ENCODE peak calls at places on chromosomes 13 and 19, in five cellular contexts. I, K, O, R and J are unnamed samples.

GRCh38 chr19:16951529-16951928 is 62.7 kb downstream of the F2RL3 start:
- DNase-seq in I (peak; percentile 25), K (peak; percentile 8), O (no peak), R (no peak), J (no peak)

GRCh38 chr19:8081569-8082550 is 29.3 kb downstream of the CCL25 start:
- DNase-seq in I (no peak), K (no peak), O (no peak), R (peak; percentile 47), J (no peak)

GRCh38 chr13:39419866-39420265 is 183.1 kb downstream of the LHFPL6 start:
- DNase-seq in I (no peak), K (no peak), O (no peak), R (no peak), J (no peak)

GRCh38 chr13:30616927-30617314 is 799 bp upstream of the USPL1 start:
- DNase-seq in I (peak; percentile 92), K (peak; percentile 89), O (peak; percentile 92), R (peak; percentile 87), J (peak; percentile 49)

GRCh38 chr13:27170521-27171243 is 929 bp downstream of the USP12 start:
- DNase-seq in I (no peak), K (no peak), O (peak; percentile 53), R (peak; percentile 85), J (peak; percentile 73)

GRCh38 chr19:54209748-54210494 is 9.3 kb downstream of the RPS9 start:
- DNase-seq in I (peak; percentile 97), K (peak; percentile 98), O (peak; percentile 93), R (no peak), J (no peak)

GRCh38 chr13:42381165-42381425 is 109.1 kb downstream of the AKAP11 start:
- DNase-seq in I (no peak), K (no peak), O (no peak), R (no peak), J (no peak)

GRCh38 chr13:100941811-100942361 is 267.3 kb upstream of the TMTC4 start:
- DNase-seq in I (peak; percentile 30), K (peak; percentile 1), O (no peak), R (no peak), J (peak; percentile 24)

GRCh38 chr19:19505669-19506326 is 9.6 kb downstream of the TSSK6 start:
- DNase-seq in I (no peak), K (no peak), O (no peak), R (no peak), J (no peak)

GRCh38 chr19:5547881-5548280 is 19.9 kb downstream of the TINCR start:
- DNase-seq in I (no peak), K (peak; percentile 51), O (no peak), R (peak; percentile 83), J (peak; percentile 71)

GRCh38 chr19:6740589-6741348 is 1.3 kb downstream of the TRIP10 start:
- DNase-seq in I (peak; percentile 35), K (peak; percentile 19), O (peak; percentile 43), R (peak; percentile 87), J (peak; percentile 88)

GRCh38 chr19:6745965-6746364 is 6.5 kb downstream of the TRIP10 start:
- DNase-seq in I (no peak), K (no peak), O (no peak), R (no peak), J (no peak)

GRCh38 chr19:6744381-6745288 is 5.2 kb downstream of the TRIP10 start:
- DNase-seq in I (peak; percentile 85), K (peak; percentile 87), O (peak; percentile 91), R (no peak), J (no peak)

GRCh38 chr19:6743071-6743470 is 3.6 kb downstream of the TRIP10 start:
- DNase-seq in I (no peak), K (no peak), O (no peak), R (no peak), J (no peak)

DNA sequence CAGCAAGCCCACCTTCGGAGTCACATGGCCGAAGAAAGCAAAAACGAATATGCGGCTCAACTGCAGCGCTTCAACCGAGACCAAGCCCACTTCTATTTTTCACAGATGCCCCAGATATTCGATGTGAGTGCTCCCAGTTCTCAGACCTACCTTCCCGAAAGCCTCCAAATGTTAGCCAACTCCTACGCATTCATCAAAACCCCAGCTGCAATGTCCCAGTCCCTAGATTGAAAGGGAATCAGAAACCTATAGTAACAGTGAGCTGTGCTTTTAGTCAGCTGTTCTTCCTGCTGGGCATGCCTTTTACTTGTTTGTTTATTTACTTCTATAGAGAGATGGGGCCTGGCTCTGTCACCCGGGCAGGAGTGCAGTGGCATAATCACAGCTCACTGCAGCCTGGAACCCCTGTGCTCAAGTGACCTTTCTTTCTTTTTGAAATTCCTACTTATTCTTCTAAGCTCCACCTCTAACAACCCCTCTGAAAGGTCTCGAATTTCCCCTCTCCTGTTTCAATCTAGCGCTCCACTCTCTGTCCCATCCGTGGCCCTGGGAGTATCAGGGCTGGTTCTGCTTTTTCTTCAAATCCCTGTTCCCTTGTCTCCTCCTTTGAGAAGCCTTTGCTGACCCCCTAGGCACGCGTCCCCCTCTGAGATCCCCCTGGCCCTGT is 4.4 kb downstream of the TRIP10 start:
- DNase-seq in I (no peak), K (peak; percentile 37), O (no peak), R (no peak), J (no peak)
- H3K4me3 ChIP-seq in I (peak overlapping the region; percentile 35), K (no peak overlapping the region), O (no peak overlapping the region), R (peak overlapping the region; percentile 39), J (no peak overlapping the region)

DNA sequence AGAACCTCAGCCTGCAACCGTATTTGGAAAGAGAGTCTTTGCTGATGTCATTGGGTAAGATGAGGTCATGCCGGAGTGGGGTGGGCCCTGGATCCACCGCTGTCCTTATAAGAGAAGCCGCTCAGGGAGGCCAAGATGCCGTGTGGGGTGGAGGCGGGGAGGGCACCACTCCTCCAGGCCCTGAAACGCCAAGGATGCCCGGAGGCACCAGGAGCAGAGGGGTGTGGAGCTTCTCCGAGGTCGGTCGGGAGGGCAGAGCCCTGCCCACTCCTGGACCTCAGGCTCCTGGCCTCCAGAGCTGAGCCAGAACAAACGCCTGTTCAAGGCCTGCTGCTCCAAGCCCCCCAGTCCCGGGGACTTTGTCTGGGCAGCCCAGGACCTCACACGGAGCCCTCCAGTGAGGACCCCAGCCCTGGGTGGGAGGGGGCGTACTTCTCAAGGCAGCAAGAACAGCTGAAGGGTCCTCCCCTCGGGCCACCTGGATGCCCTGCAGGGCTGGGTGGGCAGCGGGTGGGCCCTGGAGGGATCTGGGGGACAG is 29.9 kb downstream of the PIP5K1C start:
- DNase-seq in I (peak; percentile 90), K (peak; percentile 84), O (peak; percentile 76), R (peak; percentile 55), J (peak; percentile 82)
- H3K27ac ChIP-seq in I (peak overlapping the region; percentile 95), K (peak overlapping the region; percentile 77), O (peak overlapping the region; percentile 90), R (peak overlapping the region; percentile 57), J (peak overlapping the region; percentile 74)

GRCh38 chr19:45401815-45402468 is 2.9 kb downstream of the PPP1R13L start:
- DNase-seq in I (no peak), K (no peak), O (no peak), R (no peak), J (no peak)

GRCh38 chr19:45403272-45403671 is 1.6 kb downstream of the PPP1R13L start:
- DNase-seq in I (no peak), K (no peak), O (no peak), R (no peak), J (no peak)

GRCh38 chr19:45404557-45405434 is at the start of gene PPP1R13L:
- DNase-seq in I (peak; percentile 82), K (peak; percentile 56), O (peak; percentile 80), R (peak; percentile 97), J (peak; percentile 93)

GRCh38 chr19:45403781-45404556 is 900 bp downstream of the PPP1R13L start:
- DNase-seq in I (no peak), K (no peak), O (peak; percentile 60), R (peak; percentile 97), J (peak; percentile 81)

GRCh38 chr19:45402469-45403070 is 2.3 kb downstream of the PPP1R13L start:
- DNase-seq in I (peak; percentile 26), K (no peak), O (no peak), R (peak; percentile 94), J (no peak)
- TF ChIP-seq CTCF in I (no peak), K (peak; percentile 33), O (no peak), R (peak; percentile 93), J (no peak)

GRCh38 chr19:33186431-33186830 is 7.7 kb upstream of the LRP3 start:
- DNase-seq in I (no peak), K (no peak), O (no peak), R (no peak), J (no peak)

GRCh38 chr19:33186835-33187540 is 7.1 kb upstream of the LRP3 start:
- DNase-seq in I (no peak), K (no peak), O (no peak), R (peak; percentile 38), J (no peak)

GRCh38 chr19:33192010-33192409 is 2.1 kb upstream of the LRP3 start:
- DNase-seq in I (no peak), K (no peak), O (no peak), R (peak; percentile 71), J (no peak)

GRCh38 chr19:33191501-33191900 is 2.6 kb upstream of the LRP3 start:
- DNase-seq in I (no peak), K (no peak), O (no peak), R (peak; percentile 28), J (no peak)

GRCh38 chr19:33189453-33189852 is 4.7 kb upstream of the LRP3 start:
- DNase-seq in I (no peak), K (no peak), O (no peak), R (peak; percentile 7), J (no peak)
- H3K4me3 ChIP-seq in I (no peak overlapping the region), K (no peak overlapping the region), O (no peak overlapping the region), R (no peak overlapping the region), J (no peak overlapping the region)

GRCh38 chr19:41541990-41542584 is 33.9 kb upstream of the CEACAM21 start:
- DNase-seq in I (no peak), K (peak; percentile 4), O (peak; percentile 71), R (peak; percentile 88), J (peak; percentile 58)
- H3K27ac ChIP-seq in I (no peak overlapping the region), K (no peak overlapping the region), O (no peak overlapping the region), R (no peak overlapping the region), J (no peak overlapping the region)

DNA sequence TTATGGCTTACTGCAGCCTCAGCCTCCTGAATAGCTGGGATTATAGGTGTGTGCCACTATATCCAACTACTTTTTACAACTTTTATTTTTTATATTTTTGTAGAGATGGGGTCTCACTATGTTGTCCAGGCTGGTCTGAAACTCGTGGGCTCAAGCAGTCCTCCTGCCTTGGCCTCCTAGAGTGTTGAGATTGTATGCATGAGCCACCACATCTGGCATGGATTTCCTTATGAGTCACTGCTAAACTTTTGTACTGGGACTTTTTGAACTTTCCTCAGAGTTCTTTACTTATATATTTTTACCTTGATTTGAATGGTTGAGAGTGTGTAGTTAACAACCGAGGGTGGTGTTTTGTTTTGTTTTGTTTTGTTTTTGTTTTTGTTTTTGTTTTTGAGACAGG is 33.4 kb downstream of the DNAJC3 start:
- DNase-seq in I (peak; percentile 66), K (peak; percentile 84), O (no peak), R (no peak), J (no peak)
- TF ChIP-seq CTCF in I (no peak), K (no peak), O (no peak), R (no peak), J (no peak)

GRCh38 chr13:95451656-95452055 is 100.9 kb upstream of the CLDN10 start:
- DNase-seq in I (peak; percentile 82), K (no peak), O (no peak), R (no peak), J (no peak)
- H3K4me3 ChIP-seq in I (no peak overlapping the region), K (no peak overlapping the region), O (no peak overlapping the region), R (no peak overlapping the region), J (no peak overlapping the region)

DNA sequence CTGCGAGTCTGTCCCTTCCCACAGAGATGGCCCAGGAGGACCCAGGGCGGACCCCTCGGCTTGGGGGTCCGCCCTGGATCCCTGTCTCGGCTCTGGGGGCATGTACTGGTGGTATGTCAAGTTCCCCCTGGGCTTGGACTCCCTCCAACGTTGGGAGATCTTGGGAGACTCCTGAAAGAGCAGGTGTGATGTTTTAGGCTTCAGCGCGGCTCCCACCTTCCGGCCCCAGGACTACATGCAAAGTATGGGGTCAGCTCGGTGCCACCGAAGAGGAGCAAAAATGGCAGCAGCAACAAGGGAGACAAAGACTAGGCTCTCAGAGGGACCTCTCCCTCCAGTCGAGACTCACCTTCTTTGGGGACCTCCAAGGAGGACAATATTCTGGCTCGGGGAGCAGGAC is 4.2 kb downstream of the MAMSTR start:
- DNase-seq in I (no peak), K (no peak), O (no peak), R (peak; percentile 53), J (no peak)
- H3K27ac ChIP-seq in I (no peak overlapping the region), K (no peak overlapping the region), O (peak overlapping the region; percentile 81), R (no peak overlapping the region), J (peak overlapping the region; percentile 81)